ENCODE peak calls at places on chromosome 21, in four cellular contexts. M is NCI-H1417, S is Right ventricle myocardium superior, T is C1 segment of cervical spinal cord. Y is an unnamed sample.

GRCh38 chr21:44523567-44524181 is 16.3 kb downstream of the KRTAP10-1 start:
- DNase-seq in S (no peak), M (no peak), T (no peak), Y (no peak)

GRCh38 chr21:35575280-35575915 is 484.9 kb downstream of the SETD4 start:
- DNase-seq in T (no peak), S (no peak), M (no peak), Y (no peak)

GRCh38 chr21:44426663-44427191 is 28.6 kb upstream of the LRRC3 start:
- DNase-seq in S (peak; percentile 34), T (no peak), M (no peak), Y (no peak)

GRCh38 chr21:23152130-23152529 is 2153.9 kb downstream of the NCAM2 start:
- DNase-seq in M (no peak), T (no peak), S (no peak), Y (no peak)

GRCh38 chr21:38660333-38661295 is 145.1 kb upstream of the ETS2 start:
- DNase-seq in M (no peak), T (no peak), S (peak; percentile 45), Y (no peak)

GRCh38 chr21:38441153-38441552 is 57.1 kb downstream of the ERG start:
- DNase-seq in S (no peak), T (no peak), M (no peak), Y (no peak)

GRCh38 chr21:16424331-16424749 is 694.6 kb downstream of the USP25 start:
- DNase-seq in T (no peak), S (no peak), M (no peak), Y (no peak)

GRCh38 chr21:45859041-45859761 is 122.4 kb upstream of the COL6A1 start:
- DNase-seq in S (no peak), T (no peak), M (no peak), Y (no peak)

GRCh38 chr21:45834821-45835293 is 146.7 kb upstream of the COL6A1 start:
- DNase-seq in S (no peak), M (no peak), T (no peak), Y (no peak)

GRCh38 chr21:42063206-42063577 is 7.9 kb upstream of the UMODL1 start:
- DNase-seq in M (peak; percentile 50), S (no peak), T (no peak), Y (no peak)

GRCh38 chr21:39321424-39321823 is 8.0 kb upstream of the BRWD1 start:
- DNase-seq in M (no peak), T (no peak), S (no peak), Y (no peak)

GRCh38 chr21:44853601-44854390 is 19.7 kb downstream of the PTTG1IP start:
- DNase-seq in M (no peak), T (no peak), S (peak; percentile 61), Y (no peak)

GRCh38 chr21:41211041-41211426 is 43.1 kb downstream of the BACE2 start:
- DNase-seq in S (no peak), T (no peak), M (no peak), Y (no peak)

GRCh38 chr21:43979654-43980053 is 32.5 kb upstream of the TRAPPC10 start:
- DNase-seq in S (no peak), T (no peak), M (no peak), Y (no peak)

GRCh38 chr21:35924714-35925301 is 135.5 kb downstream of the SETD4 start:
- DNase-seq in M (no peak), T (no peak), S (no peak), Y (peak; percentile 10)

GRCh38 chr21:39650801-39651200 is 38.1 kb downstream of the B3GALT5 start:
- DNase-seq in S (no peak), M (no peak), T (no peak), Y (no peak)

GRCh38 chr21:41431788-41432548 is 5.9 kb downstream of the MX1 start:
- DNase-seq in M (no peak), T (no peak), S (no peak), Y (no peak)

GRCh38 chr21:25895565-25896205 is 160.9 kb downstream of the GABPA start:
- DNase-seq in T (no peak), S (no peak), M (peak; percentile 9), Y (no peak)

GRCh38 chr21:43782741-43783700 is 6.4 kb upstream of the RRP1 start:
- DNase-seq in S (no peak), T (no peak), M (no peak), Y (no peak)

GRCh38 chr21:42209801-42210479 is 9.0 kb upstream of the ABCG1 start:
- DNase-seq in T (no peak), M (no peak), S (no peak), Y (no peak)

GRCh38 chr21:17454315-17455027 is 58.4 kb upstream of the CXADR start:
- DNase-seq in M (no peak), T (peak; percentile 56), S (peak; percentile 50), Y (peak; percentile 56)

GRCh38 chr21:34078915-34079314 is 5.5 kb downstream of the MRPS6 start:
- DNase-seq in S (no peak), T (no peak), M (no peak), Y (no peak)

GRCh38 chr21:41640756-41641509 is 125.9 kb downstream of the RIPK4 start:
- DNase-seq in M (no peak), T (no peak), S (no peak), Y (no peak)

GRCh38 chr21:35217504-35218060 is 168.5 kb upstream of the RUNX1 start:
- DNase-seq in T (no peak), M (peak; percentile 76), S (no peak), Y (no peak)

GRCh38 chr21:44880762-44881585 is 7.5 kb upstream of the PTTG1IP start:
- DNase-seq in T (no peak), M (no peak), S (peak; percentile 37), Y (peak; percentile 47)

GRCh38 chr21:17270234-17270633 is 242.6 kb upstream of the CXADR start:
- DNase-seq in M (peak; percentile 68), S (peak; percentile 53), T (peak; percentile 0), Y (no peak)

GRCh38 chr21:43903451-43904091 is 38.5 kb downstream of the AGPAT3 start:
- DNase-seq in T (no peak), M (no peak), S (peak; percentile 73), Y (peak; percentile 84)

GRCh38 chr21:20994790-20995189 is 3.4 kb upstream of the NCAM2 start:
- DNase-seq in M (no peak), S (no peak), T (no peak), Y (no peak)

GRCh38 chr21:45541221-45542039 is 810 bp downstream of the SLC19A1 start:
- DNase-seq in S (peak; percentile 91), T (peak; percentile 35), M (peak; percentile 43), Y (peak; percentile 84)

GRCh38 chr21:25402134-25402957 is 204.9 kb downstream of the MRPL39 start:
- DNase-seq in T (no peak), S (no peak), M (no peak), Y (no peak)

GRCh38 chr21:35045539-35046222 is 3.4 kb downstream of the RUNX1 start:
- DNase-seq in S (no peak), T (no peak), M (no peak), Y (no peak)

GRCh38 chr21:18550361-18550760 is 146.8 kb upstream of the TMPRSS15 start:
- DNase-seq in T (no peak), M (no peak), S (no peak), Y (no peak)

GRCh38 chr21:45877821-45878469 is 103.6 kb upstream of the COL6A1 start:
- DNase-seq in M (no peak), S (no peak), T (no peak), Y (peak; percentile 41)

GRCh38 chr21:34126269-34126668 is 52.9 kb downstream of the MRPS6 start:
- DNase-seq in M (peak; percentile 22), T (no peak), S (no peak), Y (no peak)

GRCh38 chr21:16571594-16571993 is 841.8 kb downstream of the USP25 start:
- DNase-seq in S (no peak), T (no peak), M (no peak), Y (no peak)

GRCh38 chr21:41610042-41610839 is 102.3 kb upstream of the TMPRSS2 start:
- DNase-seq in S (peak; percentile 65), M (peak; percentile 71), T (peak; percentile 4), Y (no peak)

GRCh38 chr21:15826147-15826780 is 96.5 kb downstream of the USP25 start:
- DNase-seq in M (no peak), S (no peak), T (no peak), Y (no peak)

GRCh38 chr21:34688145-34688544 is 19.4 kb downstream of the CLIC6 start:
- DNase-seq in S (no peak), M (peak; percentile 72), T (no peak), Y (peak; percentile 69)

GRCh38 chr21:38472709-38473108 is 25.6 kb downstream of the ERG start:
- DNase-seq in S (peak; percentile 57), M (no peak), T (no peak), Y (no peak)

Y was measured in psoas muscle.